ENCODE peak calls at places on chromosomes 11 and 22, in ten cellular contexts. D is prostate gland, U is adrenal gland, R is fibroblast of mammary gland, Q is transverse colon, B is cardiac muscle cell, C is fibroblast of lung, P is colonic mucosa, I is type B pancreatic cell, L is GM12878. X is an unnamed sample.

GRCh38 chr22:46652081-46652929 is 32.1 kb downstream of the GRAMD4 start:
- DNase-seq in D (no peak), U (peak), R (peak), Q (peak), B (no peak), C (peak), P (no peak), I (no peak), L (no peak), X (no peak)

GRCh38 chr22:29339381-29340235 is 24.1 kb upstream of the RASL10A start:
- DNase-seq in D (no peak), U (no peak), R (no peak), Q (no peak), B (no peak), C (no peak), P (no peak), I (no peak), L (no peak), X (no peak)

GRCh38 chr11:105004021-105004420 is 18.9 kb downstream of the CASP5 start:
- DNase-seq in D (no peak), U (no peak), R (peak), Q (no peak), B (no peak), C (no peak), P (no peak), I (no peak), L (no peak), X (no peak)

GRCh38 chr11:8775341-8776133 is 92.9 kb downstream of the RPL27A start:
- DNase-seq in D (no peak), U (peak), R (no peak), Q (no peak), B (no peak), C (peak), P (no peak), I (no peak), L (no peak), X (no peak)

GRCh38 chr22:38724926-38725571 is 19.3 kb downstream of the GTPBP1 start:
- DNase-seq in D (no peak), U (no peak), R (peak), Q (no peak), B (peak), C (no peak), P (no peak), I (no peak), L (no peak), X (no peak)

GRCh38 chr11:18540207-18541009 is 13.7 kb upstream of the TSG101 start:
- DNase-seq in D (no peak), U (no peak), R (peak), Q (no peak), B (peak), C (peak), P (no peak), I (no peak), L (no peak), X (no peak)

GRCh38 chr22:46560696-46561295 is 23.4 kb upstream of the CELSR1 start:
- DNase-seq in D (no peak), U (no peak), R (no peak), Q (no peak), B (no peak), C (no peak), P (no peak), I (no peak), L (no peak), X (peak)

GRCh38 chr11:130894322-130895025 is 21.8 kb downstream of the SNX19 start:
- DNase-seq in D (peak), U (peak), R (peak), Q (peak), B (peak), C (peak), P (peak), I (no peak), L (peak), X (no peak)

GRCh38 chr11:63667993-63668392 is 3.2 kb downstream of the ATL3 start:
- DNase-seq in D (no peak), U (no peak), R (peak), Q (no peak), B (no peak), C (peak), P (no peak), I (no peak), L (no peak), X (no peak)

GRCh38 chr11:112734207-112734606 is 227.0 kb upstream of the NCAM1 start:
- DNase-seq in D (no peak), U (peak), R (peak), Q (no peak), B (peak), C (peak), P (no peak), I (no peak), L (no peak), X (no peak)

GRCh38 chr11:121426476-121427454 is 25.3 kb upstream of the SORL1 start:
- DNase-seq in D (no peak), U (peak), R (no peak), Q (peak), B (peak), C (no peak), P (peak), I (no peak), L (no peak), X (no peak)

GRCh38 chr11:34647131-34647530 is 26.2 kb downstream of the EHF start:
- DNase-seq in D (no peak), U (no peak), R (peak), Q (no peak), B (no peak), C (peak), P (no peak), I (no peak), L (no peak), X (no peak)

GRCh38 chr11:37666960-37667359 is 1068.9 kb upstream of the RAG2 start:
- DNase-seq in D (no peak), U (no peak), R (no peak), Q (no peak), B (no peak), C (no peak), P (no peak), I (no peak), L (no peak), X (no peak)

GRCh38 chr11:132257861-132258260 is 887.4 kb downstream of the NTM start:
- DNase-seq in D (no peak), U (no peak), R (no peak), Q (no peak), B (no peak), C (no peak), P (no peak), I (no peak), L (no peak), X (no peak)

GRCh38 chr22:46065733-46066454 is 84.4 kb upstream of the PPARA start:
- DNase-seq in D (no peak), U (no peak), R (peak), Q (no peak), B (no peak), C (no peak), P (no peak), I (no peak), L (no peak), X (no peak)

GRCh38 chr11:65440831-65441499 is 18.4 kb downstream of the NEAT1 start:
- DNase-seq in D (peak), U (peak), R (peak), Q (no peak), B (no peak), C (peak), P (no peak), I (no peak), L (peak), X (no peak)

GRCh38 chr11:130776044-130776390 is 140.3 kb downstream of the SNX19 start:
- DNase-seq in D (no peak), U (no peak), R (no peak), Q (no peak), B (no peak), C (peak), P (no peak), I (no peak), L (no peak), X (no peak)

GRCh38 chr22:19884954-19885751 is 30.5 kb upstream of the GNB1L start:
- DNase-seq in D (no peak), U (no peak), R (no peak), Q (no peak), B (no peak), C (no peak), P (no peak), I (no peak), L (no peak), X (peak)

GRCh38 chr11:61071208-61071681 is 31.0 kb upstream of the CD5 start:
- DNase-seq in D (no peak), U (no peak), R (no peak), Q (peak), B (no peak), C (no peak), P (no peak), I (no peak), L (no peak), X (no peak)

GRCh38 chr11:3101921-3102640 is 44.9 kb upstream of the CARS1 start:
- DNase-seq in D (no peak), U (no peak), R (no peak), Q (no peak), B (no peak), C (no peak), P (no peak), I (peak), L (no peak), X (peak)

GRCh38 chr11:78230161-78230877 is 41.6 kb downstream of the USP35 start:
- DNase-seq in D (no peak), U (no peak), R (no peak), Q (no peak), B (no peak), C (no peak), P (no peak), I (no peak), L (no peak), X (no peak)

GRCh38 chr11:129368889-129369672 is 6.6 kb upstream of the BARX2 start:
- DNase-seq in D (no peak), U (no peak), R (no peak), Q (no peak), B (peak), C (no peak), P (no peak), I (no peak), L (no peak), X (no peak)

GRCh38 chr22:47884200-47884599 is 1121.8 kb downstream of the TBC1D22A start:
- DNase-seq in D (no peak), U (no peak), R (no peak), Q (no peak), B (no peak), C (no peak), P (no peak), I (no peak), L (no peak), X (no peak)

GRCh38 chr22:45286854-45287551 is 2.3 kb downstream of the UPK3A start:
- DNase-seq in D (no peak), U (no peak), R (no peak), Q (no peak), B (no peak), C (no peak), P (no peak), I (no peak), L (no peak), X (no peak)

GRCh38 chr11:66912963-66913362 is 45.2 kb downstream of the PC start:
- DNase-seq in D (no peak), U (no peak), R (no peak), Q (no peak), B (no peak), C (no peak), P (no peak), I (no peak), L (no peak), X (no peak)

GRCh38 chr11:88414981-88415391 is 77.5 kb upstream of the CTSC start:
- DNase-seq in D (no peak), U (no peak), R (no peak), Q (no peak), B (no peak), C (peak), P (no peak), I (no peak), L (no peak), X (no peak)

GRCh38 chr11:86934933-86935579 is 20.1 kb downstream of the FZD4 start:
- DNase-seq in D (peak), U (no peak), R (no peak), Q (no peak), B (no peak), C (peak), P (no peak), I (no peak), L (no peak), X (no peak)

GRCh38 chr11:132131051-132131450 is 760.6 kb downstream of the NTM start:
- DNase-seq in D (no peak), U (no peak), R (no peak), Q (no peak), B (no peak), C (peak), P (no peak), I (no peak), L (no peak), X (no peak)

GRCh38 chr11:104005234-104005855 is 31.1 kb upstream of the DDI1 start:
- DNase-seq in D (no peak), U (no peak), R (peak), Q (no peak), B (no peak), C (peak), P (no peak), I (no peak), L (no peak), X (no peak)

GRCh38 chr11:17931595-17931994 is 81.3 kb downstream of the SERGEF start:
- DNase-seq in D (no peak), U (no peak), R (peak), Q (no peak), B (no peak), C (no peak), P (no peak), I (no peak), L (no peak), X (no peak)

DNA sequence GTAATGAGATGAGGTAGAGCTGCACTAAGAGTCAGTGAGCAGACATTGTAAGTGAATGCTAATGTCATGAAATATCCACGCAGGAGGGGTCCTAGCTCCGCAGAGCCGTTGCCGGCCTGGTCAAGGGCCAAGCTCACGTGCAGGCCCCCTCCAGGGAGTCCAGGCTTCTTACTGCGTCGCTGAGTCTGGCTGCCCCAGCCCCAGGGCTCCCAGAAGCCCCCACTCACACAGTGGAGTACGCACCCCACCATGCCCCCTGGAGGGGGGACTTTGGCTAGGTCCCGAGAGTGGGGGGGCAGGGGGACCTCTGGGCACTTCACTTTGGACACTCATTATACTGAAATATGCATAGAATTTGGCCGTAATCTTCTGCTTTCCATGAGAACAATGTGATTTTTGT is 59.2 kb downstream of the BRD1 start:
- DNase-seq in D (no peak), U (no peak), R (no peak), Q (peak), B (no peak), C (no peak), P (no peak), I (no peak), L (no peak), X (peak)
- TF ChIP-seq CTCF in D (no peak), U (no peak), R (no peak), Q (no peak), B (no peak), C (no peak), P (no peak), I (no peak), L (no peak), X (no peak)

DNA sequence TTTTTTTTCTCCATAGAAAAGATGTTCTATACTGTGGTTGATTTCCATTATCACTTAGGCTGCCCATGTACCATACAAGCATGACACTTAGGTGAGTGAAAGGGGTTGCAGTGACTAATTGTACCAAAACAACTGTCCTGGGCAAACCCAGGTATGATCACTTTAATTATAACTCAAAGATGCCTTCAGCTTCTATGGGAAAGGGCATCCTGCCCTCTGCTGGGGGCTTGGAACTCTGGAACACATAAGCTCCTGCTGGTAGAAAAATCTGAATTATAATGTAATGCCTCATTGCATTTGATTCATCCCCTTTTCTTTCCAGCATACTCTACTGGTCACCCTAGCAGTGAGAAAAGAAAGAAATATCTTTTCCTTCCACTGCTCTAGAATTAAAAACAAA is 206.3 kb downstream of the DDX10 start:
- DNase-seq in D (no peak), U (peak), R (peak), Q (no peak), B (peak), C (peak), P (no peak), I (no peak), L (no peak), X (no peak)
- TF ChIP-seq CTCF in D (no peak), U (no peak), R (peak), Q (peak), B (peak), C (peak), P (no peak), I (peak), L (peak), X (peak)

GRCh38 chr11:125224391-125225015 is 60.0 kb downstream of the PKNOX2 start:
- DNase-seq in D (no peak), U (no peak), R (peak), Q (no peak), B (peak), C (peak), P (peak), I (no peak), L (no peak), X (no peak)
- TF ChIP-seq CTCF in D (no peak), U (no peak), R (peak), Q (no peak), B (peak), C (peak), P (no peak), I (peak), L (no peak), X (peak)

DNA sequence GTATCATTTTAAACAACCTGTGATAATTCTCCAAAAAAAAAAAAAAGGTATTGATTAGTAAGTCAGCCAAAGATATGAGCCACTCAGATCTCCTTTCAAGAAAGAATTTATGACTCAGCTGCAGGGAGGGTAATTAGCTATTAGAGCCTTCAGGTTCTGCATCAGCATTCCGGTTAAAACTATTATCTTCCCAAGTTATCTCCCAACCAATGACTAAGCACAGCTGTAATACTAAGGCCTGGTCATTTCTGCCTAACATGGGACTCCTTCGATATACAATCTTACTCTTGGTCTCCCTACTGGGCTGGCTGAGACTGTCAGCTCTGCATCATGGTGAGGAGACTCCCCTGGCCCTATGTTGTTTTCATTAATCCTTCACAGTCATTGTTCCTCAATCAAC is 60.4 kb downstream of the SBF2 start:
- DNase-seq in D (no peak), U (peak), R (peak), Q (no peak), B (no peak), C (peak), P (no peak), I (no peak), L (no peak), X (no peak)
- TF ChIP-seq CTCF in D (no peak), U (no peak), R (no peak), Q (no peak), B (no peak), C (no peak), P (no peak), I (no peak), L (no peak), X (no peak)

DNA sequence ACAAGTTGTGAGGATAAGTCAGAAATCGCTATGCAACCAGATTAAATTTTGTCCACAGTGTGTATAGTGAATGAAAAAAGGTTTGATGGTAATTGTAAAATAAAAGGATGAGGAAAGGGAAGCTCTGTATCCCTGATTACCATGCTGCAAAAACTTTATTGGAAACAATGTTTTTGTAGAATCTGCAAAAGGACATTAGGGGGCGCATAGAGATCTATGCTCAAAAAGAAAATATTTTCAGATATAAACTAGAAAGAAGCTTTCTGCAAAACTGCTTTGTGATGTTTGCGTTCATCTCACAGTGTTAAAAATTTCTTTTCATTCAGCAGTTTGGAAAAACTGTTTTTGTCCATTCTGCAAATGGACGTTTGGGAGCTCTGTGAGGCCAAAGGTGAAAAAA is 390.5 kb downstream of the OR4C45 start:
- DNase-seq in D (no peak), U (no peak), R (no peak), Q (no peak), B (no peak), C (no peak), P (no peak), I (no peak), L (no peak), X (no peak)
- TF ChIP-seq CTCF in D (no peak), U (no peak), R (no peak), Q (no peak), B (no peak), C (no peak), P (no peak), I (no peak), L (no peak), X (peak)

GRCh38 chr11:94873910-94874575 is 99.3 kb downstream of the CWC15 start:
- DNase-seq in D (no peak), U (no peak), R (no peak), Q (no peak), B (no peak), C (no peak), P (no peak), I (no peak), L (no peak), X (no peak)

GRCh38 chr11:94879006-94879405 is 94.3 kb downstream of the CWC15 start:
- DNase-seq in D (no peak), U (no peak), R (no peak), Q (no peak), B (no peak), C (no peak), P (no peak), I (no peak), L (no peak), X (no peak)

GRCh38 chr11:94876222-94876621 is 97.1 kb downstream of the CWC15 start:
- DNase-seq in D (no peak), U (no peak), R (no peak), Q (no peak), B (no peak), C (no peak), P (no peak), I (no peak), L (no peak), X (no peak)

GRCh38 chr11:94877446-94878200 is 95.7 kb downstream of the CWC15 start:
- DNase-seq in D (no peak), U (peak), R (no peak), Q (no peak), B (no peak), C (peak), P (no peak), I (no peak), L (no peak), X (no peak)

GRCh38 chr11:94876645-94877445 is 96.5 kb downstream of the CWC15 start:
- DNase-seq in D (peak), U (peak), R (peak), Q (peak), B (peak), C (peak), P (peak), I (no peak), L (peak), X (no peak)
- TF ChIP-seq CTCF in D (no peak), U (no peak), R (peak), Q (peak), B (peak), C (peak), P (no peak), I (peak), L (no peak), X (peak)

DNA sequence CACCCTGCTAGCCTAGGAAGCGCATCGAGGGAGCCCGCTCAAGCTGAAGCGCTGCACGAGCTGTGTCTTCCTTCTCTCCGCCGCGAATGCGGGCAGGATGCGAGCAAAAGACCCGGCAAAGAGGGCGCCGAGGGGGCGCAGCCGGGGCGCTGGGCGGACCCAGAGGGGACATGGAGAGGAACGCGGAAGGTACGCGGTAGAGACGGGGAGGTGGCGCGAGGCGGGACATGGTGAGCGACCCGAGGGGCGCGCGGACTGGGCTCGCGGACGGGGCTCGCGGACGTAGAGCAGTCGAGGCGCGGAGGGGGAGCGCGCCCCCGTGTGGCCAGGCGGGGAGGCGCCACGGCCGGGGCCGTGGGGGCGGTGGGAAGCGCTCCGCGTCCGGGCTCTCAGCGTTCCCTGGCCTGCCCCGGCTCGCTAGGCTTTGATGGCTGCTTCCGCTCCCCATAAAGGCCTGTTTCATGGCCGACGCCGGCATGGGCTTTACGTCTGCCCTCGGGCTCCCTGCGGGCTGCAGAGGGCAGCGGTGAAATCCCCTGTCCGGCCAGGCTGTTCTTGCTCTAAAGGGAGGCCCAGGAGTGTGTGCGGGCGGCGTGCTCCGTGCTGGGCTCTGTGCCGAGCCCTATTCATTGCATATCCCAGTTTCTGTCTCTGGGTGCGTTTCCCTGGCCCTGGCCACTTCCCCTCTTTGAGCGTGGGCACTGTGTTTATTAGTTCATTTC is 31.2 kb upstream of the TRIM29 start:
- DNase-seq in D (peak), U (peak), R (peak), Q (peak), B (peak), C (peak), P (peak), I (peak), L (no peak), X (peak)
- TF ChIP-seq CTCF in D (peak), U (peak), R (no peak), Q (peak), B (peak), C (peak), P (peak), I (peak), L (peak), X (peak)